ENCODE peak calls at places on chromosomes 13 and 19, in six cellular contexts. X is anterior cingulate cortex, Y is islet precursor cell, B is GM13977, N is midbrain, R is left ventricle myocardium inferior. G is an unnamed sample.
A peak's percentile ranks its signal among the peaks of the same experiment; 100 is the strongest.

GRCh38 chr19:7386308-7386707 is 37.6 kb downstream of the ARHGEF18 start:
- DNase-seq in X (no peak), Y (peak; percentile 89), B (no peak), N (no peak), R (no peak), G (no peak)

GRCh38 chr19:51020988-51021651 is 1.6 kb upstream of the KLK10 start:
- DNase-seq in X (no peak), Y (no peak), B (no peak), N (peak; percentile 41), R (no peak), G (no peak)

GRCh38 chr13:50527612-50528509 is 315.6 kb downstream of the DLEU7 start:
- DNase-seq in X (no peak), Y (no peak), B (no peak), N (no peak), R (no peak), G (no peak)

GRCh38 chr19:40266111-40266510 is 19.0 kb downstream of the AKT2 start:
- DNase-seq in X (peak; percentile 32), Y (no peak), B (no peak), N (no peak), R (peak; percentile 79), G (no peak)

GRCh38 chr19:42606660-42607351 is 12.1 kb upstream of the CEACAM8 start:
- DNase-seq in X (peak; percentile 62), Y (peak; percentile 78), B (peak; percentile 82), N (peak; percentile 71), R (peak; percentile 23), G (no peak)

GRCh38 chr19:3224346-3225325 is at the start of gene CELF5:
- DNase-seq in X (peak; percentile 15), Y (peak; percentile 64), B (peak; percentile 91), N (peak; percentile 49), R (peak; percentile 38), G (peak; percentile 62)

GRCh38 chr19:47158879-47159509 is 28.4 kb downstream of the SAE1 start:
- DNase-seq in X (no peak), Y (no peak), B (no peak), N (no peak), R (no peak), G (no peak)

GRCh38 chr19:20964798-20965197 is 41.7 kb downstream of the ZNF85 start:
- DNase-seq in X (no peak), Y (no peak), B (no peak), N (no peak), R (no peak), G (peak; percentile 16)

GRCh38 chr13:44470623-44471562 is 97.3 kb downstream of the SERP2 start:
- DNase-seq in X (no peak), Y (no peak), B (no peak), N (peak; percentile 11), R (no peak), G (no peak)

GRCh38 chr13:48294670-48295069 is 8.9 kb upstream of the RB1 start:
- DNase-seq in X (no peak), Y (no peak), B (no peak), N (no peak), R (no peak), G (no peak)

GRCh38 chr19:55703790-55704215 is 28.8 kb downstream of the EPN1 start:
- DNase-seq in X (no peak), Y (no peak), B (no peak), N (peak; percentile 31), R (no peak), G (peak; percentile 57)

GRCh38 chr13:65744761-65745160 is 1485.4 kb downstream of the PCDH9 start:
- DNase-seq in X (no peak), Y (no peak), B (no peak), N (no peak), R (no peak), G (no peak)

GRCh38 chr19:42345191-42345812 is 19.9 kb downstream of the MEGF8 start:
- DNase-seq in X (no peak), Y (no peak), B (no peak), N (no peak), R (no peak), G (no peak)

GRCh38 chr19:12946092-12946845 is 607 bp downstream of the RAD23A start:
- DNase-seq in X (no peak), Y (peak; percentile 93), B (peak; percentile 71), N (no peak), R (peak; percentile 62), G (peak; percentile 63)

GRCh38 chr19:12202250-12202649 is 39.4 kb downstream of the ZNF136 start:
- DNase-seq in X (no peak), Y (no peak), B (no peak), N (no peak), R (peak; percentile 18), G (no peak)

GRCh38 chr13:34156841-34157365 is 339.0 kb downstream of the RFC3 start:
- DNase-seq in X (peak; percentile 66), Y (peak; percentile 97), B (peak; percentile 38), N (no peak), R (peak; percentile 22), G (peak; percentile 24)

GRCh38 chr13:26695360-26695705 is 65.3 kb downstream of the GPR12 start:
- DNase-seq in X (no peak), Y (no peak), B (no peak), N (no peak), R (no peak), G (no peak)

GRCh38 chr19:32404939-32405430 is 585 bp upstream of the DPY19L3 start:
- DNase-seq in X (peak; percentile 74), Y (no peak), B (no peak), N (peak; percentile 74), R (peak; percentile 71), G (peak; percentile 84)

GRCh38 chr13:26952551-26953138 is 192.1 kb upstream of the GPR12 start:
- DNase-seq in X (no peak), Y (no peak), B (no peak), N (no peak), R (no peak), G (no peak)

GRCh38 chr13:85076343-85076742 is 722.9 kb downstream of the SLITRK6 start:
- DNase-seq in X (no peak), Y (no peak), B (no peak), N (no peak), R (no peak), G (no peak)

GRCh38 chr19:50670102-50670380 is 20.8 kb downstream of the C19orf81 start:
- DNase-seq in X (no peak), Y (no peak), B (no peak), N (no peak), R (no peak), G (no peak)

GRCh38 chr19:1049841-1050240 is 9.9 kb downstream of the ABCA7 start:
- DNase-seq in X (no peak), Y (no peak), B (no peak), N (no peak), R (no peak), G (no peak)

GRCh38 chr19:40808497-40808896 is 9.5 kb downstream of the EGLN2 start:
- DNase-seq in X (no peak), Y (no peak), B (no peak), N (no peak), R (no peak), G (no peak)

GRCh38 chr13:49584771-49585182 is 581 bp downstream of the RCBTB1 start:
- DNase-seq in X (no peak), Y (no peak), B (no peak), N (peak; percentile 43), R (no peak), G (no peak)

GRCh38 chr19:13007292-13008045 is 12.2 kb downstream of the NFIX start:
- DNase-seq in X (peak; percentile 61), Y (no peak), B (peak; percentile 31), N (no peak), R (peak; percentile 73), G (peak; percentile 78)

GRCh38 chr13:96662036-96662435 is 332.2 kb downstream of the OXGR1 start:
- DNase-seq in X (no peak), Y (no peak), B (no peak), N (no peak), R (no peak), G (no peak)

GRCh38 chr19:16030964-16031871 is 45.1 kb upstream of the TPM4 start:
- DNase-seq in X (no peak), Y (no peak), B (no peak), N (no peak), R (no peak), G (no peak)

GRCh38 chr13:34153428-34154180 is 335.7 kb downstream of the RFC3 start:
- DNase-seq in X (no peak), Y (no peak), B (no peak), N (no peak), R (no peak), G (no peak)

GRCh38 chr13:28327761-28328607 is 166.9 kb downstream of the FLT1 start:
- DNase-seq in X (no peak), Y (peak; percentile 78), B (no peak), N (no peak), R (no peak), G (no peak)

GRCh38 chr13:25874907-25875306 is 176.9 kb downstream of the SHISA2 start:
- DNase-seq in X (no peak), Y (no peak), B (no peak), N (no peak), R (no peak), G (no peak)

GRCh38 chr19:44955500-44956439 is 590 bp downstream of the CLPTM1 start:
- DNase-seq in X (no peak), Y (no peak), B (no peak), N (no peak), R (no peak), G (no peak)

GRCh38 chr19:48480151-48480475 is 10.9 kb downstream of the CYTH2 start:
- DNase-seq in X (peak; percentile 72), Y (no peak), B (no peak), N (peak; percentile 71), R (peak; percentile 70), G (peak; percentile 83)

GRCh38 chr13:30193279-30194234 is 113.8 kb downstream of the KATNAL1 start:
- DNase-seq in X (no peak), Y (no peak), B (peak; percentile 35), N (no peak), R (no peak), G (no peak)

GRCh38 chr13:73914119-73914518 is 220.1 kb downstream of the KLF12 start:
- DNase-seq in X (no peak), Y (no peak), B (no peak), N (no peak), R (no peak), G (no peak)

GRCh38 chr13:59494560-59494970 is 669.2 kb downstream of the DIAPH3 start:
- DNase-seq in X (no peak), Y (no peak), B (no peak), N (no peak), R (peak; percentile 30), G (no peak)

GRCh38 chr13:46571189-46571901 is 18.4 kb downstream of the LRCH1 start:
- DNase-seq in X (no peak), Y (peak; percentile 67), B (peak; percentile 50), N (no peak), R (no peak), G (no peak)

G was measured in ovary.